ENCODE peak calls at places on chromosome 3, in five cellular contexts. X, Z, A, L and W are unnamed samples.

GRCh38 chr3:191383104-191383503 is 52.8 kb upstream of the UTS2B start:
- DNase-seq in X (peak; percentile 47), Z (no peak), A (no peak), L (no peak), W (no peak)

GRCh38 chr3:180947761-180948390 is 35.4 kb downstream of the FXR1 start:
- DNase-seq in X (no peak), Z (no peak), A (no peak), L (no peak), W (no peak)

GRCh38 chr3:15064299-15064834 is 748 bp downstream of the MRPS25 start:
- DNase-seq in X (no peak), Z (peak; percentile 42), A (peak; percentile 40), L (no peak), W (peak; percentile 77)

GRCh38 chr3:30620402-30621360 is 14.3 kb downstream of the TGFBR2 start:
- DNase-seq in X (no peak), Z (no peak), A (no peak), L (no peak), W (no peak)

GRCh38 chr3:62718515-62719320 is 156.5 kb downstream of the CADPS start:
- DNase-seq in X (peak; percentile 61), Z (peak; percentile 20), A (no peak), L (no peak), W (no peak)

GRCh38 chr3:13373975-13374586 is 46.0 kb downstream of the NUP210 start:
- DNase-seq in X (no peak), Z (no peak), A (no peak), L (no peak), W (no peak)

GRCh38 chr3:24867783-24868182 is 373.1 kb upstream of the THRB start:
- DNase-seq in X (no peak), Z (no peak), A (no peak), L (no peak), W (no peak)

GRCh38 chr3:184250167-184250828 is 826 bp downstream of the EEF1AKMT4 start:
- DNase-seq in X (peak; percentile 57), Z (peak; percentile 93), A (peak; percentile 97), L (peak; percentile 89), W (no peak)

DNA sequence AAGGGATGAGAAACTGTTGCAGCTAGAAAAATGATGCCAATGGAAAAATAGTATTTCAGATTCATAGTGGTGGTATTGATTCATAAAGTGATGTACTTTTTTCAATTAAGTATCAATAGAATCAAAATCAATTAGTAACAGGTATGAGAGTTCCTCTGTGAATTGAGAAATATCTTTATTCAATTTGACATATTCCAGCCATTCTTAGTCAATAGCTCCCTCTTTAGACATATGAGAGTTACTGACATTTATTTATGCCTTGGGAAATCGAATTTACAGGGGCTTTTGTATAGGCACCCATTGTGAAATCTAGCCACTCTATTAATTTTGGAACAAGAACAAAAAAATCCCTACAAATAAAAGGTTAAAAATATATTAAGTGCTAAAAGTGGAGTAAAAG is 386.9 kb upstream of the CNTN3 start:
- DNase-seq in X (no peak), Z (no peak), A (no peak), L (no peak), W (no peak)
- TF ChIP-seq CTCF in X (no peak), Z (no peak), A (no peak), L (no peak), W (no peak)

DNA sequence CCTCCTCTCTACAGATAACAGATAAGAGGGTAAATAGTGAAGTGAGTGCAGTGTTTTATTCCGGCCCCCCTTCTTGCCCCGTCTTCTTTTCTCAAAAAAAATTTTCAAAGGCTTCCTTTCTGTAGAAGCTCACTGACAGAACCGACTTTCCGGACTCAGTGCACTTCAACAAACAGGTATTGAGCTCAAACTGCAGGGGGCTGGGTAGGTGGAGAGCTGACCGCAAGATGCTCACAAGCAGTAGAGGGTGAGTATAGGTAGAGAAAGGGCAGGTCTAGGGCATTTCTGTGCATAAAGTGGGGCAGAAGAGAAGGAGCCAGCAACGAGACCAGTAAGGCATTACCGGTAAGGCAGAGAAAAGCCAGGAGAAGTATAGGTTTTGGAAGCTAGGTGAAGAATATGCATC is 97.2 kb downstream of the ST6GAL1 start:
- DNase-seq in X (no peak), Z (no peak), A (peak; percentile 19), L (no peak), W (no peak)
- H3K27ac ChIP-seq in X (no peak overlapping the region), Z (no peak overlapping the region), A (peak overlapping the region; percentile 6), L (no peak overlapping the region), W (no peak overlapping the region)

GRCh38 chr3:172137287-172138030 is 98.1 kb downstream of the FNDC3B start:
- DNase-seq in X (no peak), Z (no peak), A (no peak), L (no peak), W (no peak)

GRCh38 chr3:172135766-172136729 is 96.7 kb downstream of the FNDC3B start:
- DNase-seq in X (peak; percentile 71), Z (no peak), A (no peak), L (no peak), W (no peak)

GRCh38 chr3:172139528-172140276 is 100.3 kb downstream of the FNDC3B start:
- DNase-seq in X (no peak), Z (no peak), A (no peak), L (no peak), W (no peak)

GRCh38 chr3:172138792-172139507 is 99.6 kb downstream of the FNDC3B start:
- DNase-seq in X (peak; percentile 52), Z (peak; percentile 49), A (peak; percentile 81), L (no peak), W (no peak)

DNA sequence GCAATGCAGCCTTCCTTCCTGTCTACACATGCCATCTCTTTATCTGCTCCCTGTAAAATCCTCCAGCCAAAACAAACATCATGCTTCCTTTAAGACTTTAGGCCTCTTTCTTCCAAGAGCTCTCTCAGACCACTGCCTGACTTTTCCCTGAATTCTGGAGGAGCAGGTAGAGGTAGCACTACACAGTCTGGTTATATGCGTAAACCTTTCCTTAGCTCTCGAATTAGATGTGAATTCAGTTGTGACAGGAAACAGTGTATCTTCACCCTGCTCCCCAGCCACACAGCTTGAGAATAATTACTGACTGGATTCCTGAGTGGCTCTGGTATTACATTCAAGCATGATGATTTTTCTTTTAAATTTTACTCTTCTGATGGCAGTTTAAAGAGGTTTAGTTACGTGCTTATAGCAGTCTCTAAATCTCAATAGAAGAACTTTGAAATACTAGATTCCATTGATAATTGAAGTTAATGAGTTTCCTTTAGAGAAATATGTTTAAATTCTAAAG is 98.7 kb downstream of the FNDC3B start:
- DNase-seq in X (peak; percentile 68), Z (no peak), A (no peak), L (no peak), W (no peak)
- TF ChIP-seq CTCF in X (no peak), Z (no peak), A (no peak), L (no peak), W (no peak)

DNA sequence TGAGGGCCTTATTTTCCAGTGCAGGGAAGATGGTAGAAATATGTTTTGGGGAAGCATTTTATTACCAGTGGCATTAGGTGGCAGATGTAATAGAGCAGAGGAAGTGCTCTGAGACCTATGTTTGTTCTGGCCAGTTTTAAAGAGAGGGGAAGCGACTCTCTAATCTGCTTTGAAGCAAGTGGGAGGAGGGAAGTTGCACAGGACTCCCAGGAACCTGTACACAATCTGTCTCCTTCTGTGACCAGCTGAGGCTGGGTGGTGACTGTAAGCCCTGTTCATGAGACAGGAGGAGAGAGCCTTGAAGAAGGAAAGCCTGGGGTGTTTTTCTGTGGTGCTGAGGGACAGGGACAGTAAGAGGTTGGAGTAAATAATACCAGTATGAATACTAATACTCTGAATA is 60.5 kb downstream of the LPP start:
- DNase-seq in X (no peak), Z (no peak), A (no peak), L (no peak), W (no peak)
- H3K27ac ChIP-seq in X (no peak overlapping the region), Z (peak overlapping the region; percentile 29), A (peak overlapping the region; percentile 46), L (peak overlapping the region; percentile 33), W (peak overlapping the region; percentile 96)

DNA sequence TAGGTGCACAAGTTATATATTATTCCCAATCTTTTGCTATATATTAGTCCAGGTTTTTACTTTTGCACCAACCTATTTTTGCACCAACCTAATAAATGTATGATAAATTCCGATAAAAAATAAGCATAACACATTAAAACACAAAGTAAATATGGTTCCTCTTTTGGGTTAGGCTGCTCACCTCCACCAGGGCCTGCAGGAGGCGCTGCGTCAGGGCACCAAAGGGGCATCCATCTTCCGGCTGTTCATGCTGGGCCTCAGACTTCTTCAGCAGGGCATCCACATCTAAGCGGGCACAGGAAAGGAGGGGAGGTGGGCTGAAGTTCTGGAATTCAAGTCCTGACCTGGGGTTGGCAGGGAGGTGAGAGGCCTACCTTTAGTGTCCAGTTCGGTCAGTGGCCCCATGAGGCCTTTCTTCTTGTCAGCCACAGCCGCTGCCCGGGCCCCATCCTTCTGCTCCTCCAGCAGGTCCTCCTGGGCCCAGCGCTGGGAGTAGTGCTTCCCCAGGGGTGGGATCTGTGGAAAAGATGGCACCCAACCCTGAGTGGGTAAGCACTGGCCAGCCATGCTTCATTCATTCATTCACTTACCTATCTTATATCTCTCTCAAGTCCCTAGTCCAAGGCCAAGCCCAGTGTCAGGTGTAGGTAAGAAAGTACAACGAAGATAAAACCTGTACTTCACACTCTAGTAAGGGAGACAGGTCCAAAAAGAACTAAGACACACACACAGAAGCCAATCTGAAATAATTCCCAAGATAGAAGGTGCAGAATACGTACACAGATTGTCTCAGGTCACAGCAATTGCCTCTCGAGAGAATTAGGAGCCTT is 5.2 kb downstream of the TADA3 start:
- DNase-seq in X (no peak), Z (no peak), A (no peak), L (no peak), W (no peak)
- TF ChIP-seq CTCF in X (no peak), Z (no peak), A (peak; percentile 21), L (no peak), W (no peak)

DNA sequence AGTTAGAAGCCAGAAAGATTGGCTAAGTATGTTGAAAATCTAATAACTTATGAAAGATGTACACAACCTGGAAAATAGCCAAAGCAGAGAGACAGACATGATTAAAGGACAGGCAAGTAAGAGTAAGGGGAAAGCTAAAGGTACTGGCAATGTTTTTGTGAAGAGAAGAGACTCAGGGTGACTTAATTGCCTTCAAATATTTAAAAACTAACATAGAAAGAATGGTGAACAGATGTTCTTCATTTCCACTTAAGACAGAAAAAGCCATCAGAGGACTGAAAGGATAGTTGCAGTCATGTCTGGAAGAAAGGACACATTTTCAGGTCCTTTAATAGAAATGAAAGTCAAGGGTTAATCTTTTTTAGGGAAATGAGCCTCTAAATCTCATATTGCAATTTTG is 68.8 kb downstream of the ZNF385D start:
- DNase-seq in X (no peak), Z (no peak), A (no peak), L (no peak), W (no peak)
- H3K27ac ChIP-seq in X (no peak overlapping the region), Z (no peak overlapping the region), A (no peak overlapping the region), L (no peak overlapping the region), W (no peak overlapping the region)

DNA sequence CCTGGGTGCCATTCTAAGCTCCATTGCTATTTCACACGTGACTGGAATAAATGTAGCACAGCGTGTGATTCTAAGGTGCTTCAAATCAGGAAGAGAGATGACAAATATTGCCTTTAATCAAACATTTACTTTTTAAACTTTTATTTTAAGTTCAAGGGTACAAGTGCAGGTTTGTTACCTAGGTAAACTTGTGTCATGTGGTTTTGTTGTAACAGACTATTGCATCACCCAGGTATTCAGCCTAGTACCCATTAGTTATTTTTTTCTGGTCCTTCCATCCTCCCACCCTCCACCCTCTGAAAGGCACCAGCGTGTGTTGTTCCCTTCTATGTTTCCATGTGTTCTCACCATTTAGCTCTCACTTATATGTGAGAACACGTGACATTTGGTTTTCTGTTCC is 510.8 kb downstream of the PLOD2 start:
- DNase-seq in X (no peak), Z (no peak), A (no peak), L (no peak), W (no peak)
- TF ChIP-seq CTCF in X (no peak), Z (no peak), A (no peak), L (no peak), W (no peak)